ENCODE peak calls at places on chromosomes 5 and 9, in five cellular contexts. Y is CD8-positive, alpha-beta T cell; C is fibroblast of mammary gland; P is foreskin fibroblast; K is tibial artery. T is an unnamed sample.

GRCh38 chr5:179765400-179765799 is 28.4 kb upstream of the LTC4S start:
- DNase-seq in Y (no peak), C (peak; percentile 93), P (peak; percentile 74), K (peak; percentile 79), T (no peak)

GRCh38 chr5:140145818-140146522 is 20.2 kb downstream of the IGIP start:
- DNase-seq in Y (peak; percentile 38), C (peak; percentile 56), P (peak; percentile 76), K (peak; percentile 79), T (no peak)

GRCh38 chr5:147686421-147686820 is 96.1 kb downstream of the JAKMIP2 start:
- DNase-seq in Y (no peak), C (peak; percentile 15), P (no peak), K (no peak), T (no peak)

GRCh38 chr9:20199111-20199510 is 410.3 kb upstream of the SLC24A2 start:
- DNase-seq in Y (no peak), C (no peak), P (no peak), K (no peak), T (no peak)

GRCh38 chr9:88143944-88144343 is 5.7 kb upstream of the SPATA31C2 start:
- DNase-seq in Y (no peak), C (no peak), P (no peak), K (no peak), T (no peak)

GRCh38 chr9:127457191-127457878 is 6.0 kb downstream of the LRSAM1 start:
- DNase-seq in Y (no peak), C (no peak), P (no peak), K (no peak), T (no peak)

GRCh38 chr9:73116030-73116429 is 35.6 kb upstream of the ANXA1 start:
- DNase-seq in Y (no peak), C (peak; percentile 80), P (peak; percentile 47), K (no peak), T (no peak)

GRCh38 chr9:73284386-73284785 is 132.7 kb downstream of the ANXA1 start:
- DNase-seq in Y (no peak), C (no peak), P (no peak), K (no peak), T (no peak)

GRCh38 chr5:164188733-164189148 is 683.3 kb downstream of the MAT2B start:
- DNase-seq in Y (no peak), C (no peak), P (no peak), K (no peak), T (no peak)

GRCh38 chr5:151570058-151570457 is 21.1 kb downstream of the FAT2 start:
- DNase-seq in Y (no peak), C (no peak), P (no peak), K (no peak), T (no peak)

GRCh38 chr9:129412814-129413536 is 207.9 kb downstream of the C9orf50 start:
- DNase-seq in Y (peak; percentile 62), C (peak; percentile 84), P (peak; percentile 75), K (peak; percentile 94), T (no peak)

GRCh38 chr9:127093319-127094020 is 29.0 kb downstream of the ANGPTL2 start:
- DNase-seq in Y (no peak), C (no peak), P (no peak), K (no peak), T (no peak)

GRCh38 chr9:136545065-136545965 is 533 bp downstream of the NOTCH1 start:
- DNase-seq in Y (peak; percentile 51), C (no peak), P (no peak), K (no peak), T (no peak)
- H3K4me3 ChIP-seq in Y (peak overlapping the region; percentile 90), C (peak overlapping the region; percentile 64), P (peak overlapping the region; percentile 86), K (peak overlapping the region; percentile 73), T (peak overlapping the region; percentile 99)

DNA sequence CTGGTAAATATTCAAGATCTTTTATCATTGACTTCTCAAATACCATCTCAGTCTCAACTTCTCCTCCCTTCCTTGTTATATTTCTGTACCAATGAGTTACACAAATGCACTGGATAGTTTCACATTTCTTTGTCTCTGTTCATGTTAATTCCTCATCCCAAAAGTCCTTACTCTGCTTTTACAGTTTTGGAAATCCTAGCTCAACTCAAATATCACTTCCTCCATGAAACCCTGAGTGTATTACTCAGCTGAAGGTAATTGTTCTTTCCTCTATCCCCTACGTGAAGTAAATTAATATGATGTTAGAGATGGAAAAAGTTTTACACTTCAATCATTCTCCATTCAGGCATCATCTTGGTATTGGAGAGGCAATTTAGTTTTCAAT is 241.5 kb downstream of the TLE4 start:
- DNase-seq in Y (no peak), C (no peak), P (no peak), K (no peak), T (no peak)
- H3K4me3 ChIP-seq in Y (peak overlapping the region; percentile 14), C (no peak overlapping the region), P (no peak overlapping the region), K (no peak overlapping the region), T (no peak overlapping the region)

GRCh38 chr9:135514342-135515082 is 6.7 kb upstream of the LCN1 start:
- DNase-seq in Y (no peak), C (no peak), P (no peak), K (peak; percentile 38), T (no peak)

GRCh38 chr9:135512904-135513303 is 8.3 kb upstream of the LCN1 start:
- DNase-seq in Y (no peak), C (no peak), P (no peak), K (peak; percentile 33), T (no peak)

GRCh38 chr9:135512241-135512603 is 9.0 kb upstream of the LCN1 start:
- DNase-seq in Y (no peak), C (no peak), P (no peak), K (peak; percentile 20), T (no peak)

GRCh38 chr9:135515083-135515511 is 6.1 kb upstream of the LCN1 start:
- DNase-seq in Y (no peak), C (no peak), P (no peak), K (peak; percentile 60), T (no peak)

DNA sequence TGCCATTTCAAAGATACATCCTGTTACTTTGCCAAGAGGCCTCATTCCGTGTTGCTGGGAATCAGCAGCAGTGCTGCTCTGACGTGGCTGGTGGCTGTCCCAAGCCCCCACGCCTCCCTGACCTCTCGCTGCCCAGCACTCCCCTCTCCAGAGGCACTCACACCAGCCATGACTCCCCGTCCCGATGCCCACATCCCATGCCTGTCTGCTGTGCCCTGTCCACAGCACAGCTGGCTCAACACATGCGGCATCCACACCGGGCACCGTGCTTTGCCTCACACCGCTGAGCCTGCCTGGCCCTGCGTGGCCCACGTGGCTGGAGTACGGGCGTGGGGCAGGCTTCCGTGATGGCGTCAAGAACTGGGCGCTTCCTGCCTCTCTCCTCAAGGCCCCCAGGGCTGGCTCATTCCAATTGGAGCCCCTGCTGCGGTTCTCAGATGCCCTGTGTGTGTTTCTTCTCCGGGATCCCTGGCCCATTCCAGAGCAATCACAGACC is 7.8 kb upstream of the LCN1 start:
- DNase-seq in Y (no peak), C (no peak), P (no peak), K (peak; percentile 41), T (no peak)
- H3K4me3 ChIP-seq in Y (no peak overlapping the region), C (no peak overlapping the region), P (no peak overlapping the region), K (no peak overlapping the region), T (no peak overlapping the region)

GRCh38 chr5:93572101-93572772 is 8.8 kb downstream of the NR2F1-AS1 start:
- DNase-seq in Y (no peak), C (no peak), P (no peak), K (no peak), T (no peak)

GRCh38 chr5:93571111-93571977 is 9.7 kb downstream of the NR2F1-AS1 start:
- DNase-seq in Y (no peak), C (no peak), P (no peak), K (no peak), T (no peak)

GRCh38 chr5:93574041-93574938 is 6.7 kb downstream of the NR2F1-AS1 start:
- DNase-seq in Y (no peak), C (no peak), P (no peak), K (no peak), T (no peak)

GRCh38 chr5:93573627-93573974 is 7.4 kb downstream of the NR2F1-AS1 start:
- DNase-seq in Y (no peak), C (no peak), P (no peak), K (no peak), T (no peak)

DNA sequence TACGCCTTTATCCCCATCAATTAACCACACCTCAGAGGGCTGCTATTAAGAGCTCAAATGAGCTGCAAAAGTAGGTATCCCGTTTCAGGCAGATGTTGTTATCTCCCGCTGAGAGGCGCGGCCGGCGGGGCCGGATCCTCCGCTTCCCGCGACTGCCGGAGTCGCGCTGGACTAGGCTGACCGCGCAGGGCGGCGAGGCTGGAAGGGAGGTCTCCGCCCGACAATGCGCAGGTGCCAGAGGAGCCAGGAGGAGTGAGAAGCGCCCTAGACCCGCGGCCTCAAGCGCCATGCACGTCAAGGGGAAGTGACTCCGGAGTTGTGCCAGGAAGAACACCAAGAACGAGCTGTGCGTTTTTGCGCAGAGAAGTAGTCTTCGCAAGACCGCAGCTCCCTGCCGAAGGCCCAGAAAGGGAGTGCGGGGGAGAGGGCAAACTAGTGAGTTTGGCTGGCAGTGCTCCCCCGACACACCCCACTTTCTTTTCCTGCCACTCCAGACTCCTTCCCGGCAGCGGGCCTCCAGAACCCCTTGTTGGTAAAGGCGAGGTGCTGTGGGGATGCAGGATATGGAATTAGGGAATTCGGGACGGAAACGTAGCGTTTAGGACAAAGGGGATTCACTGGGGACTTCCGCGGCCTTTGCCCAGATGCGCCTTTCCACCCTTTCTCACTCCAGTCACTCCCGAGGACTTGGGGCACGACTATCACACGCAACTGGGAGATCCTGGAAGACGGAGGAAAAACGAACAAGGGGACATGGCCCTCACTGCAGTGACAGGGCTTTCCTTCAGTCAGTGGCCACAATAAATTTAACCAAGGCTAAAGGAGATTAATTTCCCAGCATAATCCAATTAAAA is 8.0 kb downstream of the NR2F1-AS1 start:
- DNase-seq in Y (no peak), C (no peak), P (no peak), K (no peak), T (no peak)
- H3K4me3 ChIP-seq in Y (no peak overlapping the region), C (peak overlapping the region; percentile 26), P (no peak overlapping the region), K (no peak overlapping the region), T (no peak overlapping the region)

DNA sequence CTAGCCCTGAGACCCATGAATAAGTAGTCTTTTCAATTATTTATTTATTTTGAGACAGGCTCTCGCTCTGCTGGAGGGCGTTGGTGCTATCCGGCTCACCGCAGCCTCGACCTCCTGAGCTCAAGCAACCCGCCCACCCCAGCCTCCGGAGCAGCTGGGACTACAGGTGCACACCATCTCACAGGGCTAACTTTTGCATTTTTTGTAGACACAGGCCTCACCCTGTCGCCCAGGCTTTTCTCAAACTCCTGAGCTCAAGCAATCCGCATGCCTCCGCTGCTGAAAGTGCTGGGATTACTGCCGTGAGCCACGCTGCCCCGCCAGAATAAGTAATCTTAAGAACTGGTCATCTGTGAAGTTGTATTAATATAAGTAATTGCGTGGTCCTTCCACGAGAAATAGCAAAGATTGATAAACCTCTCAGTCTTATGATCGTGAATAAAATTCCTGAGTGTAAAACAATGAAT is 1.6 kb downstream of the ANXA2R start:
- DNase-seq in Y (peak; percentile 46), C (no peak), P (no peak), K (no peak), T (no peak)
- H3K4me3 ChIP-seq in Y (peak overlapping the region; percentile 63), C (no peak overlapping the region), P (no peak overlapping the region), K (peak overlapping the region; percentile 72), T (peak overlapping the region; percentile 77)

GRCh38 chr9:125418404-125418803 is 156.8 kb downstream of the GAPVD1 start:
- DNase-seq in Y (no peak), C (no peak), P (no peak), K (no peak), T (no peak)

GRCh38 chr9:125421591-125422181 is 160.1 kb downstream of the GAPVD1 start:
- DNase-seq in Y (no peak), C (no peak), P (no peak), K (no peak), T (no peak)

GRCh38 chr9:125422853-125423252 is 161.2 kb downstream of the GAPVD1 start:
- DNase-seq in Y (no peak), C (no peak), P (no peak), K (no peak), T (no peak)

GRCh38 chr9:125423964-125424363 is 162.3 kb downstream of the GAPVD1 start:
- DNase-seq in Y (no peak), C (no peak), P (no peak), K (no peak), T (no peak)

GRCh38 chr9:125421156-125421555 is 159.5 kb downstream of the GAPVD1 start:
- DNase-seq in Y (no peak), C (peak; percentile 15), P (no peak), K (no peak), T (no peak)
- H3K4me3 ChIP-seq in Y (no peak overlapping the region), C (no peak overlapping the region), P (no peak overlapping the region), K (no peak overlapping the region), T (no peak overlapping the region)

T was measured in esophagus squamous epithelium.